ENCODE peak calls at places on chromosomes 5 and 9, in six cellular contexts. Q is H9, O is mesendoderm, B is H1, I is neuronal stem cell, J is mesenchymal stem cell. N is an unnamed sample.
A peak's percentile ranks its signal among the peaks of the same experiment; 100 is the strongest.

GRCh38 chr9:87359958-87360601 is 137.6 kb upstream of the DAPK1 start:
- DNase-seq in Q (no peak), O (no peak), B (no peak), I (no peak), J (no peak), N (no peak)

GRCh38 chr9:36053971-36054370 is 17.3 kb downstream of the RECK start:
- DNase-seq in Q (no peak), O (peak; percentile 87), B (no peak), I (no peak), J (peak; percentile 33), N (no peak)

GRCh38 chr5:5738797-5739489 is 316.5 kb downstream of the ICE1 start:
- DNase-seq in Q (no peak), O (no peak), B (no peak), I (no peak), J (no peak), N (no peak)

GRCh38 chr5:67246108-67246507 is 49.5 kb upstream of the CD180 start:
- DNase-seq in Q (no peak), O (peak; percentile 65), B (no peak), I (peak; percentile 74), J (peak; percentile 75), N (peak; percentile 82)

GRCh38 chr9:113588242-113588810 is 124.8 kb downstream of the RGS3 start:
- DNase-seq in Q (no peak), O (no peak), B (no peak), I (no peak), J (no peak), N (no peak)

GRCh38 chr5:73625314-73625904 is 587 bp upstream of the ARHGEF28 start:
- DNase-seq in Q (no peak), O (peak; percentile 2), B (peak; percentile 15), I (no peak), J (no peak), N (peak; percentile 10)

GRCh38 chr5:88298425-88298824 is 29.8 kb upstream of the TMEM161B start:
- DNase-seq in Q (no peak), O (no peak), B (no peak), I (no peak), J (peak; percentile 52), N (peak; percentile 82)

GRCh38 chr5:145585-146323 is 45.5 kb upstream of the LRRC14B start:
- DNase-seq in Q (no peak), O (no peak), B (no peak), I (no peak), J (no peak), N (no peak)

GRCh38 chr9:123607479-123607878 is 251.5 kb downstream of the CRB2 start:
- DNase-seq in Q (no peak), O (no peak), B (no peak), I (no peak), J (no peak), N (no peak)

GRCh38 chr5:41637424-41637823 is 127.0 kb upstream of the PLCXD3 start:
- DNase-seq in Q (peak; percentile 58), O (peak; percentile 68), B (no peak), I (no peak), J (no peak), N (no peak)

GRCh38 chr9:134186471-134187109 is 22.2 kb upstream of the RNU6ATAC start:
- DNase-seq in Q (no peak), O (no peak), B (no peak), I (no peak), J (peak; percentile 61), N (no peak)

GRCh38 chr5:139774980-139775654 is 20.5 kb upstream of the PSD2 start:
- DNase-seq in Q (peak; percentile 94), O (peak; percentile 91), B (peak; percentile 63), I (peak; percentile 70), J (peak; percentile 86), N (peak; percentile 68)

GRCh38 chr5:15803280-15803679 is 303.3 kb downstream of the FBXL7 start:
- DNase-seq in Q (no peak), O (no peak), B (no peak), I (no peak), J (no peak), N (no peak)

GRCh38 chr9:135811796-135812195 is 95.5 kb downstream of the CAMSAP1 start:
- DNase-seq in Q (no peak), O (no peak), B (no peak), I (no peak), J (no peak), N (peak; percentile 5)

GRCh38 chr9:113955076-113955752 is 79.1 kb downstream of the ZNF618 start:
- DNase-seq in Q (no peak), O (no peak), B (no peak), I (no peak), J (peak; percentile 83), N (peak; percentile 81)

GRCh38 chr9:88537743-88538055 is 2.7 kb downstream of the NXNL2 start:
- DNase-seq in Q (no peak), O (peak; percentile 68), B (no peak), I (peak; percentile 18), J (peak; percentile 96), N (peak; percentile 87)

GRCh38 chr5:131209506-131210191 is 38.9 kb downstream of the LYRM7 start:
- DNase-seq in Q (no peak), O (peak; percentile 43), B (no peak), I (no peak), J (no peak), N (no peak)

DNA sequence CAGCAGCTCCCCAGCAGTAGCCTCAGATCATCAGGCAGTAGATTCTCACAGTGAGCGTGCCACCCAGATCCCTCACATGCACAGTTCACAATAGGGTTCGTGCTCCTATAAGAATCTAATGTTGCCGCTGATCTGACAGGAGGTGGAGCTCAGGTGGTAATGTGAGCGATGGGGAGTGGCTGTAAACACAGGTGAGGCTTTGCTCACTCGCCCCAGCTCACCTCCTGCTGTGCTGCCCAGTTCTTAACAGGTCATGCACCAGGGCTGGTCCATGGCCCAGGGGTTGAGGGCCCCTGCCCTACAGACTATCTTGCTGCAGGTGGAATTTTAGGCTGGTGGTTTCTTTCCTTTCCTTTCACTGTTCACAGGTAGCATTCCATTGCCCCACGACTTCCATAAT is 100.2 kb downstream of the MRPL36 start:
- DNase-seq in Q (no peak), O (no peak), B (no peak), I (no peak), J (no peak), N (no peak)
- H2BK15ac ChIP-seq in Q (no peak overlapping the region), O (no peak overlapping the region), B (no peak overlapping the region), I (no peak overlapping the region), J (no peak overlapping the region), N (no peak overlapping the region)

DNA sequence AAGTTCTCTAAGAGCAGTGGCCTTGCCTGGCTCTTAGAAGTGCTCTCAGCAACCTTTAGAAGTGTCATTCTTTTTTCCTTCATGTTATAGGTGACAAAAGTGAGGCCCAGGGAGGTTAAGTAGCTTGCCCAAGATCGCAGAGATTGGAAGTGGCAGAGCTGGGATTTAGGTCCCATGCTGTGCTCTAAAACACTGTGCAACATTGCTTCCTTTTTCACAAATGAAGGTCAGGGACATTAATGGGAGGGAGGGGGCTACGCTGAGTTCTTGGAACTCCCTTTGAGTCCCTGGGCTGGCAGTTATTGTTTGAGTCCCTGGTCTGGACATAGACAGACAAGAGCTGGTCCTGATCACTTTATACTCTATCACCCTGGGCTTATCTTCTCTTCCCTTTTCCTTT is 45.3 kb downstream of the PAM start:
- DNase-seq in Q (no peak), O (peak; percentile 31), B (no peak), I (no peak), J (no peak), N (no peak)
- H3K4me1 ChIP-seq in Q (peaks cover 1% of the 10 kb centered on the region), O (peaks cover 5% of the 10 kb centered on the region), B (peaks cover 8% of the 10 kb centered on the region), I (peaks cover 40% of the 10 kb centered on the region), J (no peaks in the 10 kb centered on the region), N (no peaks in the 10 kb centered on the region)

DNA sequence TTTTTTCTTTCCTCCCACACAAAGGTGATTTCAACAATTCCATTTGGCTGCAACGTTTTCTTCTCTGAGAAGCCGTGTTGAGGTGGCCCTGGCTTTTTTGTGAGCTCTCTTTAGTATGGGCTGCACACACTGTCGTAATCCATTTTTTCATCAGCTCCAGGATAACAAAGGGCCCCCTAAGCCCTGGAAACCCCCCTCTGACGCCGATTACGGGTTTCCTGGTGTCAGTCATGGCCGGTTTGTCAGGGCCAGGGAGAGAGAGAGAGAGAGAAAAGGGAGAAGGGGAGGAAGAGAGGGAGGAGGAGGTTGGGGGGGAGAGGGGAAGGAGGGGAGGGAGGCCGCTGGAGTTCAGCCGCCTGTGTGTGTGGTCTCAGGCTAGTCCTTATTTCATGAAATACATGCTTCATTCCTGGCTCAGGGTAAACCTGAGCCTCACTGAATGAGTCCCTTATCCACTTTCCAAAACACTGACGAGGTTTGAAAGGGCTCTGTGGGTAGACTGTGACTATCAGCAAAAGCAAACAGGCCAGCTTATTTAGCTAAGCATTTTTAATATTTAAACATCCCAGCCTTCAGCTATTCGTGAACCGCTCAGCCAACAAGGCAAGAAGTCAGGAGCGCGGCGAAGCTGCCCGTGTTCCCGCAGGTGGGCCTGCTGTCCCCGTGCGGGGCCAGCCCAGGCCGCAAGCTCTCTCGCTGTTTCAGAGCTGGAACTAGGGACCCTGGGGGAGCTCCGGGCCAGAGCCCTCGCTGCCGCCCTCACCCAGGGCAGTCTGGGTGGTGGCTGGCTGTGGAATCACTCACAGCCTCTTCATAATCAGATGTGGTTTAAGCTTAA is 172.8 kb downstream of the ERCC6L2 start:
- DNase-seq in Q (peak; percentile 44), O (no peak), B (no peak), I (peak; percentile 65), J (peak; percentile 28), N (no peak)
- H2BK15ac ChIP-seq in Q (no peak overlapping the region), O (no peak overlapping the region), B (no peak overlapping the region), I (peak overlapping the region; percentile 41), J (no peak overlapping the region), N (no peak overlapping the region)

GRCh38 chr9:127778280-127779135 is at the start of gene SH2D3C:
- DNase-seq in Q (no peak), O (no peak), B (no peak), I (no peak), J (no peak), N (no peak)
- H3K4me1 ChIP-seq in Q (no peaks in the 10 kb centered on the region), O (no peaks in the 10 kb centered on the region), B (peaks cover 20% of the 10 kb centered on the region), I (peaks cover 19% of the 10 kb centered on the region), J (peaks cover 3% of the 10 kb centered on the region), N (no peaks in the 10 kb centered on the region)

GRCh38 chr5:176352116-176352878 is 9.3 kb downstream of the KIAA1191 start:
- DNase-seq in Q (no peak), O (peak; percentile 40), B (no peak), I (no peak), J (peak; percentile 17), N (peak; percentile 44)

GRCh38 chr5:176353533-176353932 is 8.0 kb downstream of the KIAA1191 start:
- DNase-seq in Q (no peak), O (no peak), B (no peak), I (no peak), J (no peak), N (no peak)

GRCh38 chr5:176359658-176360057 is 1.9 kb downstream of the KIAA1191 start:
- DNase-seq in Q (no peak), O (no peak), B (no peak), I (no peak), J (peak; percentile 54), N (peak; percentile 47)

GRCh38 chr5:176356179-176356566 is 5.4 kb downstream of the KIAA1191 start:
- DNase-seq in Q (no peak), O (no peak), B (no peak), I (no peak), J (no peak), N (no peak)

GRCh38 chr5:176355400-176356178 is 6.0 kb downstream of the KIAA1191 start:
- DNase-seq in Q (peak; percentile 49), O (peak; percentile 25), B (no peak), I (no peak), J (no peak), N (no peak)
- H2BK15ac ChIP-seq in Q (no peak overlapping the region), O (no peak overlapping the region), B (no peak overlapping the region), I (no peak overlapping the region), J (no peak overlapping the region), N (no peak overlapping the region)